ENCODE peak calls at places on chromosomes 1 and 21, in eight cellular contexts. B is GM12865, J is NB4, F is GM23248, V is GM23338, Q is cardiac fibroblast, G is cardiac muscle cell, M is fibroblast of mammary gland. P is an unnamed sample.

GRCh38 chr1:245888809-245889208 is 618.3 kb downstream of the SMYD3 start:
- DNase-seq in B (peak), F (peak), Q (peak), V (peak), J (peak), M (peak), G (peak), P (peak)

GRCh38 chr1:4596486-4596885 is 57.9 kb upstream of the AJAP1 start:
- DNase-seq in V (no peak), G (no peak), J (no peak), B (no peak), F (no peak), Q (no peak), M (no peak), P (no peak)

GRCh38 chr1:93603581-93603980 is 78.1 kb downstream of the BCAR3 start:
- DNase-seq in M (no peak), V (no peak), Q (no peak), B (no peak), F (no peak), G (no peak), J (no peak), P (no peak)

GRCh38 chr1:2209400-2210083 is 15.0 kb upstream of the FAAP20 start:
- DNase-seq in V (no peak), G (no peak), B (no peak), Q (no peak), J (no peak), F (no peak), M (no peak), P (no peak)

GRCh38 chr1:51093566-51093965 is 8.5 kb upstream of the C1orf185 start:
- DNase-seq in J (no peak), F (peak), G (peak), M (peak), B (no peak), V (no peak), Q (peak), P (peak)

GRCh38 chr1:2212542-2213491 is 15.3 kb upstream of the SKI start:
- DNase-seq in B (no peak), F (peak), V (peak), Q (peak), J (no peak), M (peak), G (peak), P (peak)

GRCh38 chr1:101284021-101284420 is 47.2 kb downstream of the S1PR1 start:
- DNase-seq in V (no peak), G (no peak), M (no peak), J (no peak), F (no peak), B (no peak), Q (no peak), P (no peak)

GRCh38 chr1:230866171-230866811 is 2.0 kb downstream of the C1orf198 start:
- DNase-seq in G (no peak), Q (peak), F (peak), B (no peak), J (no peak), M (peak), V (no peak), P (no peak)

GRCh38 chr1:110686188-110686587 is 11.4 kb upstream of the KCNA3 start:
- DNase-seq in G (no peak), B (peak), Q (no peak), J (no peak), M (no peak), F (no peak), V (no peak), P (no peak)

GRCh38 chr1:182657026-182657425 is 27.4 kb downstream of the RGS8 start:
- DNase-seq in M (no peak), B (no peak), J (no peak), V (no peak), Q (no peak), F (no peak), G (no peak), P (no peak)

GRCh38 chr1:208515123-208515522 is 270.9 kb upstream of the PLXNA2 start:
- DNase-seq in G (no peak), F (no peak), B (no peak), J (no peak), M (no peak), V (no peak), Q (no peak), P (no peak)

GRCh38 chr1:161259765-161260164 is 1.2 kb downstream of the PCP4L1 start:
- DNase-seq in B (no peak), M (no peak), Q (no peak), V (no peak), F (no peak), G (no peak), J (no peak), P (no peak)

GRCh38 chr1:205275133-205275532 is 46.4 kb downstream of the NUAK2 start:
- DNase-seq in Q (no peak), M (no peak), J (no peak), F (no peak), G (no peak), V (no peak), B (no peak), P (no peak)

GRCh38 chr1:180098242-180098995 is 56.2 kb upstream of the QSOX1 start:
- DNase-seq in J (peak), G (peak), M (peak), F (peak), B (no peak), Q (peak), V (no peak), P (peak)

GRCh38 chr1:42944207-42944928 is 14.3 kb downstream of the SLC2A1 start:
- DNase-seq in G (no peak), Q (no peak), F (no peak), J (peak), M (no peak), V (no peak), B (no peak), P (no peak)

GRCh38 chr1:213681788-213682340 is 305.9 kb upstream of the PROX1 start:
- DNase-seq in Q (no peak), J (no peak), F (no peak), G (no peak), B (no peak), V (no peak), M (no peak), P (no peak)

GRCh38 chr1:7594714-7595295 is 176.3 kb upstream of the VAMP3 start:
- DNase-seq in J (no peak), M (no peak), B (no peak), V (no peak), Q (no peak), G (no peak), F (no peak), P (no peak)

GRCh38 chr1:204826970-204827369 is 43.7 kb upstream of the NFASC start:
- DNase-seq in G (peak), M (peak), Q (no peak), F (peak), V (peak), B (peak), J (peak), P (peak)

GRCh38 chr1:119102051-119102450 is 38.4 kb downstream of the WARS2 start:
- DNase-seq in G (no peak), M (peak), F (no peak), J (no peak), V (no peak), Q (peak), B (no peak), P (no peak)

GRCh38 chr1:66752000-66752592 is at the start of gene DYNLT5:
- DNase-seq in Q (peak), G (peak), V (peak), B (no peak), F (peak), M (peak), J (peak), P (peak)

GRCh38 chr1:92909321-92909720 is 51.9 kb downstream of the DIPK1A start:
- DNase-seq in M (peak), G (peak), J (no peak), V (no peak), Q (peak), F (peak), B (no peak), P (peak)

GRCh38 chr1:162663086-162663485 is 30.8 kb downstream of the DDR2 start:
- DNase-seq in V (no peak), Q (peak), J (no peak), F (peak), B (peak), M (peak), G (no peak), P (peak)

GRCh38 chr1:170063109-170063826 is 11.2 kb downstream of the KIFAP3 start:
- DNase-seq in G (no peak), M (peak), B (no peak), F (peak), V (no peak), Q (peak), J (no peak), P (peak)

GRCh38 chr21:30628109-30628508 is 6.9 kb upstream of the KRTAP20-2 start:
- DNase-seq in V (no peak), Q (no peak), F (no peak), B (no peak), G (no peak), M (no peak), J (no peak), P (no peak)

GRCh38 chr1:160547371-160547901 is 24.4 kb upstream of the SLAMF6 start:
- DNase-seq in Q (no peak), M (no peak), G (no peak), V (no peak), J (no peak), B (no peak), F (no peak), P (no peak)

GRCh38 chr1:244200596-244200995 is 149.5 kb downstream of the ZBTB18 start:
- DNase-seq in Q (no peak), V (no peak), M (no peak), F (no peak), J (no peak), B (no peak), G (no peak), P (no peak)

GRCh38 chr1:11188381-11188780 is 774 bp upstream of the ANGPTL7 start:
- DNase-seq in Q (no peak), G (peak), B (no peak), J (no peak), F (peak), V (no peak), M (no peak), P (peak)

GRCh38 chr1:39224295-39224829 is 19.9 kb downstream of the MACF1 start:
- DNase-seq in F (no peak), V (no peak), J (no peak), M (no peak), B (no peak), G (peak), Q (peak), P (no peak)

GRCh38 chr1:32964461-32965250 is at the start of gene RNF19B:
- DNase-seq in V (peak), Q (peak), F (peak), M (peak), B (peak), J (peak), G (peak), P (peak)

GRCh38 chr1:44700573-44700972 is 26.1 kb downstream of the ARMH1 start:
- DNase-seq in F (no peak), M (no peak), V (no peak), G (no peak), B (no peak), Q (no peak), J (no peak), P (peak)

GRCh38 chr1:9865745-9866144 is 42.0 kb upstream of the CLSTN1 start:
- DNase-seq in J (no peak), Q (no peak), G (no peak), M (no peak), B (no peak), V (no peak), F (no peak), P (no peak)

GRCh38 chr1:69700770-69701169 is 133.0 kb downstream of the LRRC7 start:
- DNase-seq in J (peak), B (peak), V (peak), Q (peak), F (peak), M (peak), G (peak), P (peak)

DNA sequence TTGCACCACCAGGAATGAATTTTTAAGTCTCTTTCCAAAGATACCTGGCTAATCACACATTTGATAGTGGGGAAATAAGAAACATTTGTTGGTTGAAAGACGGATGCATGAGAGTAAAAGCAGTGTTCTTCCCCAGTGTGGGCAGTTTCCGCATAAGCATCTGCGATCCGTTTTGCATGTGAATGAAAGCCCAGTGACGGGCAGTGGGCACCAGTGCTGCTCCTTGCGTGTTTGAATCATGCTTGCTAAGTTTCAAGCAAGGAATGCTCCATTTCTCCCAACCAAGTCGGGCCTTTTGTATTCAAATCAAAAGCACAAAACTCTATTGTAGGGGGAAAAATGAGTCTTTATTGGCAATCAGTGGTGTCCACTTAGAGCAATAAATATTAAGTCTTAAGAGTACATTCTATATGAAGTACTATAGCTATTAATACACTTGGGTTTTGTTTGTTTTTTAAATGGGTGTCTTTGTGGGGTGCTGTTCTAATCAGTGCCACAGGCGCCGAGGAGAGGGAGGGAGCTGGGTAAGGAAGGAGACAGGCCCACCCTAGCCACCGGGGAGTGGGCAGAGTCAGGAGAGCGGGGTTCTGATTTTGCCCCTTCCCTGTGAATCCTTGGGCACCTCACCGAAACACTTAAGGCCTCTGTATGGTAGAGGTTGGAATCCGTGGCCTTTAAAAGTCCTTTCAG is 750 bp upstream of the PTGFRN start:
- DNase-seq in J (no peak), F (no peak), G (no peak), Q (no peak), V (peak), M (no peak), B (no peak), P (no peak)
- H3K4me3 ChIP-seq in J (no peak), F (peak), G (peak), Q (peak), V (peak), M (peak), B (no peak), P (peak)

GRCh38 chr1:154971341-154971998 is 923 bp upstream of the SHC1 start:
- DNase-seq in G (no peak), V (no peak), J (no peak), M (no peak), B (no peak), F (peak), Q (no peak), P (peak)
- H3K4me3 ChIP-seq in G (no peak), V (peak), J (peak), M (peak), B (peak), F (peak), Q (peak), P (peak)

GRCh38 chr21:44760376-44760775 is 41.2 kb downstream of the UBE2G2 start:
- DNase-seq in F (no peak), B (no peak), V (no peak), J (no peak), G (no peak), M (no peak), Q (no peak), P (no peak)

GRCh38 chr21:44762221-44763049 is 39.2 kb downstream of the UBE2G2 start:
- DNase-seq in V (no peak), B (no peak), F (no peak), M (no peak), Q (no peak), J (no peak), G (no peak), P (no peak)

GRCh38 chr21:44761011-44761729 is 40.5 kb downstream of the UBE2G2 start:
- DNase-seq in F (no peak), G (no peak), J (no peak), B (peak), M (no peak), V (peak), Q (no peak), P (peak)

GRCh38 chr21:44763050-44763378 is 38.6 kb downstream of the UBE2G2 start:
- DNase-seq in B (no peak), J (no peak), G (no peak), Q (no peak), M (no peak), F (no peak), V (no peak), P (no peak)

DNA sequence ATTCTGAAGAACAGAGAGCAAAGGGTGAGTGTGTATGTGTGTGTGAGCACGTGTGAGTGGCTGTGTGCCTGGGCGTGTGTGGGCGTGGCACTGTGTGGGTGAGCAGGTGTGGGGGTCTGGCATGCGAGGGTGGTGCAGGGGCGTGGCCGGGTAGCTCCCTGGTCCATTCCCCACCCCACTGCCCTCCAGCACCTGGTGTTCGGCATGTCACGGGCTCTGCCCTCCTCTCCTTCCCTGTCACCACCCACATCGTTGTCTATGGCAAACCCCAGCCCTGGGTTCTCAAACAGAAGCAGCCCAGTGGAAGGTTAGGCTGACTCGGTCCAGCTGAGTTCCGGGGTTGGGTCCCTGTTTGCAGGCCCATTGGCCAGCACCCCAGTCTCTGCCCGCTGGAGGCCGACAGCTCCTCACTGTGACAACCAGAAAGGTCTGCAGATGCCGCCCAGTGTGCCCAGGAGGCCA is 39.8 kb downstream of the UBE2G2 start:
- DNase-seq in Q (no peak), M (no peak), B (no peak), J (no peak), V (no peak), F (no peak), G (no peak), P (no peak)
- H3K4me3 ChIP-seq in Q (no peak), M (no peak), B (no peak), J (no peak), V (no peak), F (no peak), G (no peak), P (no peak)

GRCh38 chr1:153259387-153259786 is at the start of gene LORICRIN:
- DNase-seq in J (no peak), F (peak), V (no peak), G (no peak), Q (no peak), B (no peak), M (no peak), P (no peak)
- H3K4me3 ChIP-seq in J (no peak), F (no peak), V (peak), G (no peak), Q (no peak), B (no peak), M (no peak), P (no peak)

GRCh38 chr1:114152211-114153050 is 1.2 kb downstream of the SYT6 start:
- DNase-seq in F (peak), M (peak), Q (peak), G (peak), J (peak), V (peak), B (no peak), P (peak)
- H3K4me3 ChIP-seq in F (peak), M (no peak), Q (no peak), G (peak), J (no peak), V (peak), B (no peak), P (no peak)

DNA sequence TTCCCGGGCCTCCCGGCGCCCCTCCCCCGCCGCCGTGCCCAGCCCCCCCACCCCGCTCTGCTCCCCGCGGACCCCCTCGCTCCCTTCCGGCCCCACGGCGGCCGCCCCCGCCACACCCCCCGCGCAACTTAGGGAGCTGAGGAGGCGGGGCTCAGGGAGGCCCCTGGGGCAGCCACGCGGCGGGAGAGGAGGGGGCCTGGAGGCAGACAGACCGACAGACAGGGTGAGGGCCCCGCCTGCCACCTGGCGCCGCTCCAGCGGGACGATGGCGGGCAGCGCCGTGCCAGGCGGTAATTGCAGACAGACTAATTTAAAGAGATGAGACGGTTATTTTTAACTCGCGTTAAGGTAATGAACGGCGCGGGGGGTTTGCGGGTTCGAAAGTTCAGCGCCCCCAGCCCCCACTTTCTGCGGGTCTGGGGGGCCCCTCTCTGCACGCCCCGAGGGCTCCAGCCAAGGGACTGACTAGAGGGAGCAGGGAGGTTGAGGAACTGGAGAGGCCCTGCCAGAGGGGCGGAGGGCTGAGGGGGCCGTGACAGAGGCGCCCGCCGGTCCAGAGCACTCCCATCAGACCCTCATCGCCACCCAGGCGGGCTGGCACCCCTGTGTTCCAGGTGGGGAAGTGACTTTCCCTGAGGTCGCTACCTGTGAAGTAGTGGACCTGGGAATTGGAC is 5.3 kb downstream of the FOXO6 start:
- DNase-seq in B (no peak), G (no peak), J (peak), V (no peak), F (no peak), Q (no peak), M (no peak), P (no peak)
- H3K4me3 ChIP-seq in B (peak), G (peak), J (peak), V (peak), F (no peak), Q (no peak), M (no peak), P (peak)

P was measured in epithelial cell of esophagus.